ENCODE peak calls at places on chromosomes 4 and X, in ten cellular contexts. D, X, S, M, O, R, F, W, E and N are unnamed samples.

GRCh38 chr4:121155893-121156292 is 8.2 kb downstream of the TNIP3 start:
- DNase-seq in D (no peak), X (no peak), S (no peak), M (no peak), O (no peak), R (no peak), F (peak), W (peak), E (peak), N (no peak)

GRCh38 chr4:176988226-176988625 is 195.5 kb upstream of the VEGFC start:
- DNase-seq in D (no peak), X (no peak), S (no peak), M (no peak), O (no peak), R (no peak), F (peak), W (peak), E (peak), N (no peak)

GRCh38 chr4:26076000-26076587 is 162.1 kb downstream of the SMIM20 start:
- DNase-seq in D (no peak), X (no peak), S (no peak), M (no peak), O (no peak), R (no peak), F (no peak), W (peak), E (no peak), N (peak)

GRCh38 chrX:9240956-9241355 is 207.0 kb upstream of the FAM9B start:
- DNase-seq in D (no peak), X (no peak), S (no peak), M (no peak), O (no peak), R (no peak), F (peak), W (no peak), E (no peak), N (no peak)

GRCh38 chr4:61489927-61490326 is 289.8 kb downstream of the ADGRL3 start:
- DNase-seq in D (no peak), X (no peak), S (no peak), M (no peak), O (no peak), R (no peak), F (peak), W (no peak), E (no peak), N (no peak)

GRCh38 chr4:128379860-128380259 is 92.2 kb upstream of the PGRMC2 start:
- DNase-seq in D (no peak), X (no peak), S (no peak), M (no peak), O (no peak), R (no peak), F (peak), W (peak), E (peak), N (no peak)

GRCh38 chr4:167897116-167897515 is 195.2 kb upstream of the ANXA10 start:
- DNase-seq in D (peak), X (no peak), S (no peak), M (no peak), O (no peak), R (no peak), F (peak), W (no peak), E (peak), N (no peak)

GRCh38 chr4:38583102-38583501 is 80.9 kb upstream of the KLF3 start:
- DNase-seq in D (no peak), X (no peak), S (no peak), M (no peak), O (no peak), R (peak), F (no peak), W (no peak), E (peak), N (no peak)

GRCh38 chrX:96721398-96721797 is 36.8 kb downstream of the DIAPH2 start:
- DNase-seq in D (no peak), X (no peak), S (no peak), M (no peak), O (no peak), R (no peak), F (no peak), W (no peak), E (no peak), N (no peak)

GRCh38 chr4:114267976-114268375 is 288.5 kb upstream of the ARSJ start:
- DNase-seq in D (no peak), X (no peak), S (no peak), M (no peak), O (no peak), R (no peak), F (no peak), W (no peak), E (no peak), N (no peak)

GRCh38 chr4:148779771-148780170 is 337.6 kb upstream of the NR3C2 start:
- DNase-seq in D (no peak), X (no peak), S (no peak), M (no peak), O (no peak), R (no peak), F (no peak), W (no peak), E (no peak), N (no peak)

GRCh38 chrX:17242470-17242869 is 132.5 kb upstream of the NHS start:
- DNase-seq in D (no peak), X (no peak), S (peak), M (no peak), O (no peak), R (peak), F (peak), W (peak), E (peak), N (peak)

GRCh38 chr4:168803727-168804126 is 206.3 kb downstream of the CBR4 start:
- DNase-seq in D (peak), X (no peak), S (no peak), M (no peak), O (no peak), R (no peak), F (peak), W (peak), E (peak), N (no peak)

GRCh38 chr4:94006932-94007331 is 178.4 kb downstream of the ATOH1 start:
- DNase-seq in D (no peak), X (no peak), S (no peak), M (no peak), O (no peak), R (no peak), F (no peak), W (no peak), E (no peak), N (no peak)

GRCh38 chrX:49202022-49202421 is 2.0 kb upstream of the SYP start:
- DNase-seq in D (no peak), X (no peak), S (no peak), M (no peak), O (no peak), R (no peak), F (no peak), W (no peak), E (no peak), N (no peak)

GRCh38 chr4:133188433-133189175 is 39.5 kb downstream of the PCDH10 start:
- DNase-seq in D (no peak), X (no peak), S (no peak), M (no peak), O (no peak), R (no peak), F (no peak), W (peak), E (no peak), N (no peak)

GRCh38 chrX:69603566-69604194 is 12.2 kb upstream of the EDA start:
- DNase-seq in D (no peak), X (no peak), S (no peak), M (no peak), O (no peak), R (no peak), F (peak), W (no peak), E (no peak), N (no peak)

GRCh38 chrX:154014429-154015380 is 5.0 kb downstream of the IRAK1 start:
- DNase-seq in D (no peak), X (no peak), S (no peak), M (no peak), O (no peak), R (no peak), F (no peak), W (no peak), E (no peak), N (no peak)

GRCh38 chrX:50469206-50469605 is 1.4 kb downstream of the DGKK start:
- DNase-seq in D (no peak), X (no peak), S (no peak), M (no peak), O (no peak), R (no peak), F (no peak), W (no peak), E (no peak), N (no peak)

GRCh38 chr4:71270901-71271300 is 67.9 kb upstream of the SLC4A4 start:
- DNase-seq in D (no peak), X (no peak), S (peak), M (no peak), O (peak), R (no peak), F (peak), W (peak), E (peak), N (peak)

GRCh38 chr4:87835732-87836131 is 3.0 kb downstream of the MEPE start:
- DNase-seq in D (no peak), X (no peak), S (no peak), M (no peak), O (no peak), R (no peak), F (no peak), W (no peak), E (no peak), N (no peak)